ENCODE peak calls at places on chromosome 5, in five cellular contexts. One of them, this sample, is unnamed.

GRCh38 chr5:74978347-74978746 is 74.0 kb downstream of the GCNT4 start:
- DNase-seq in GM20000: no peak
- DNase-seq in ovary: no peak
- DNase-seq in fibroblast of lung: no peak
- DNase-seq in brain microvascular endothelial cell: no peak
- DNase-seq in this sample: no peak

GRCh38 chr5:122759740-122760139 is 15.1 kb upstream of the SNX2 start:
- DNase-seq in fibroblast of lung: no peak
- DNase-seq in brain microvascular endothelial cell: no peak
- DNase-seq in GM20000: no peak
- DNase-seq in ovary: no peak
- DNase-seq in this sample: no peak

GRCh38 chr5:88732181-88732633 is 150.8 kb downstream of the MEF2C start:
- DNase-seq in ovary: peak; percentile 38
- DNase-seq in GM20000: peak; percentile 33
- DNase-seq in fibroblast of lung: peak; percentile 86
- DNase-seq in brain microvascular endothelial cell: peak; percentile 91
- DNase-seq in this sample: peak; percentile 17

GRCh38 chr5:158406884-158407790 is 548.2 kb upstream of the CLINT1 start:
- DNase-seq in brain microvascular endothelial cell: no peak
- DNase-seq in GM20000: no peak
- DNase-seq in fibroblast of lung: peak; percentile 81
- DNase-seq in ovary: no peak
- DNase-seq in this sample: no peak

GRCh38 chr5:126877011-126877410 is 100.1 kb downstream of the LMNB1 start:
- DNase-seq in ovary: no peak
- DNase-seq in fibroblast of lung: no peak
- DNase-seq in brain microvascular endothelial cell: no peak
- DNase-seq in GM20000: no peak
- DNase-seq in this sample: no peak

GRCh38 chr5:10668697-10669096 is 92.3 kb downstream of the DAP start:
- DNase-seq in ovary: no peak
- DNase-seq in brain microvascular endothelial cell: no peak
- DNase-seq in GM20000: no peak
- DNase-seq in fibroblast of lung: peak; percentile 51
- DNase-seq in this sample: no peak

GRCh38 chr5:27172708-27173107 is 134.3 kb upstream of the CDH9 start:
- DNase-seq in ovary: no peak
- DNase-seq in GM20000: no peak
- DNase-seq in brain microvascular endothelial cell: no peak
- DNase-seq in fibroblast of lung: no peak
- DNase-seq in this sample: no peak

GRCh38 chr5:133924221-133924920 is 44.1 kb downstream of the C5orf15 start:
- DNase-seq in GM20000: no peak
- DNase-seq in brain microvascular endothelial cell: no peak
- DNase-seq in fibroblast of lung: no peak
- DNase-seq in ovary: no peak
- DNase-seq in this sample: no peak

GRCh38 chr5:147403659-147404640 is 105.9 kb downstream of the DPYSL3 start:
- DNase-seq in brain microvascular endothelial cell: peak; percentile 98
- DNase-seq in fibroblast of lung: peak; percentile 100
- DNase-seq in ovary: peak; percentile 65
- DNase-seq in GM20000: peak; percentile 31
- DNase-seq in this sample: no peak

GRCh38 chr5:72292411-72292810 is 27.6 kb downstream of the MRPS27 start:
- DNase-seq in ovary: no peak
- DNase-seq in GM20000: no peak
- DNase-seq in fibroblast of lung: no peak
- DNase-seq in brain microvascular endothelial cell: no peak
- DNase-seq in this sample: no peak

GRCh38 chr5:135565691-135566421 is 12.9 kb downstream of the CXCL14 start:
- DNase-seq in ovary: peak; percentile 52
- DNase-seq in fibroblast of lung: peak; percentile 32
- DNase-seq in brain microvascular endothelial cell: peak; percentile 57
- DNase-seq in GM20000: peak; percentile 73
- DNase-seq in this sample: peak; percentile 83

GRCh38 chr5:159018855-159019254 is 80.9 kb downstream of the EBF1 start:
- DNase-seq in fibroblast of lung: no peak
- DNase-seq in ovary: no peak
- DNase-seq in GM20000: no peak
- DNase-seq in brain microvascular endothelial cell: no peak
- DNase-seq in this sample: no peak

GRCh38 chr5:83077662-83078261 is 415 bp downstream of the XRCC4 start:
- DNase-seq in GM20000: no peak
- DNase-seq in ovary: no peak
- DNase-seq in brain microvascular endothelial cell: peak; percentile 11
- DNase-seq in fibroblast of lung: peak; percentile 47
- DNase-seq in this sample: peak; percentile 27

GRCh38 chr5:142479150-142479549 is 154.3 kb upstream of the SPRY4 start:
- DNase-seq in ovary: no peak
- DNase-seq in GM20000: no peak
- DNase-seq in fibroblast of lung: no peak
- DNase-seq in brain microvascular endothelial cell: no peak
- DNase-seq in this sample: no peak

GRCh38 chr5:131974956-131975726 is 29.7 kb upstream of the MEIKIN start:
- DNase-seq in brain microvascular endothelial cell: no peak
- DNase-seq in ovary: peak; percentile 13
- DNase-seq in fibroblast of lung: no peak
- DNase-seq in GM20000: no peak
- DNase-seq in this sample: peak; percentile 29

GRCh38 chr5:54186108-54186507 is 124.3 kb downstream of the ARL15 start:
- DNase-seq in fibroblast of lung: no peak
- DNase-seq in brain microvascular endothelial cell: no peak
- DNase-seq in GM20000: no peak
- DNase-seq in ovary: no peak
- DNase-seq in this sample: no peak

GRCh38 chr5:65811004-65811403 is 89.0 kb downstream of the NLN start:
- DNase-seq in GM20000: no peak
- DNase-seq in brain microvascular endothelial cell: peak; percentile 67
- DNase-seq in ovary: no peak
- DNase-seq in fibroblast of lung: peak; percentile 84
- DNase-seq in this sample: no peak

GRCh38 chr5:151628112-151628823 is 37.1 kb upstream of the FAT2 start:
- DNase-seq in ovary: no peak
- DNase-seq in brain microvascular endothelial cell: no peak
- DNase-seq in fibroblast of lung: peak; percentile 37
- DNase-seq in GM20000: no peak
- DNase-seq in this sample: no peak

GRCh38 chr5:143533978-143534763 is 130.7 kb upstream of the NR3C1 start:
- DNase-seq in ovary: no peak
- DNase-seq in brain microvascular endothelial cell: no peak
- DNase-seq in fibroblast of lung: no peak
- DNase-seq in GM20000: no peak
- DNase-seq in this sample: no peak

GRCh38 chr5:17343675-17344074 is 126.2 kb downstream of the BASP1 start:
- DNase-seq in brain microvascular endothelial cell: peak; percentile 89
- DNase-seq in GM20000: peak; percentile 61
- DNase-seq in ovary: no peak
- DNase-seq in fibroblast of lung: peak; percentile 87
- DNase-seq in this sample: no peak

GRCh38 chr5:64665243-64665642 is 25.1 kb upstream of the SHISAL2B start:
- DNase-seq in GM20000: no peak
- DNase-seq in brain microvascular endothelial cell: no peak
- DNase-seq in fibroblast of lung: no peak
- DNase-seq in ovary: no peak
- DNase-seq in this sample: no peak

GRCh38 chr5:116231288-116231687 is 146.5 kb downstream of the COMMD10 start:
- DNase-seq in fibroblast of lung: no peak
- DNase-seq in ovary: no peak
- DNase-seq in brain microvascular endothelial cell: no peak
- DNase-seq in GM20000: no peak
- DNase-seq in this sample: no peak

GRCh38 chr5:73115399-73116051 is 4.8 kb upstream of the TMEM171 start:
- DNase-seq in fibroblast of lung: peak; percentile 97
- DNase-seq in ovary: no peak
- DNase-seq in GM20000: no peak
- DNase-seq in brain microvascular endothelial cell: peak; percentile 93
- DNase-seq in this sample: no peak

GRCh38 chr5:143964919-143965318 is 153.0 kb downstream of the HMHB1 start:
- DNase-seq in GM20000: no peak
- DNase-seq in fibroblast of lung: peak; percentile 7
- DNase-seq in brain microvascular endothelial cell: no peak
- DNase-seq in ovary: no peak
- DNase-seq in this sample: no peak

GRCh38 chr5:96934291-96934694 is 1.6 kb upstream of the LNPEP start:
- DNase-seq in brain microvascular endothelial cell: no peak
- DNase-seq in GM20000: no peak
- DNase-seq in fibroblast of lung: peak; percentile 63
- DNase-seq in ovary: no peak
- DNase-seq in this sample: peak; percentile 31

GRCh38 chr5:102958481-102959011 is 161.4 kb downstream of the GIN1 start:
- DNase-seq in brain microvascular endothelial cell: peak; percentile 46
- DNase-seq in GM20000: no peak
- DNase-seq in fibroblast of lung: peak; percentile 65
- DNase-seq in ovary: no peak
- DNase-seq in this sample: no peak

GRCh38 chr5:95471922-95472321 is 80.8 kb downstream of the FAM81B start:
- DNase-seq in GM20000: no peak
- DNase-seq in ovary: no peak
- DNase-seq in brain microvascular endothelial cell: peak; percentile 55
- DNase-seq in fibroblast of lung: peak; percentile 72
- DNase-seq in this sample: no peak

GRCh38 chr5:168359820-168360460 is 68.5 kb downstream of the WWC1 start:
- DNase-seq in brain microvascular endothelial cell: no peak
- DNase-seq in fibroblast of lung: no peak
- DNase-seq in ovary: no peak
- DNase-seq in GM20000: no peak
- DNase-seq in this sample: no peak

GRCh38 chr5:157069949-157070348 is 11.0 kb upstream of the HAVCR1 start:
- DNase-seq in GM20000: no peak
- DNase-seq in brain microvascular endothelial cell: no peak
- DNase-seq in fibroblast of lung: no peak
- DNase-seq in ovary: no peak
- DNase-seq in this sample: no peak
- TF ChIP-seq CTCF in GM20000: no peak
- TF ChIP-seq CTCF in brain microvascular endothelial cell: no peak
- TF ChIP-seq CTCF in fibroblast of lung: no peak
- TF ChIP-seq CTCF in ovary: no peak
- TF ChIP-seq CTCF in this sample: no peak

GRCh38 chr5:37211661-37212060 is 37.5 kb downstream of the CPLANE1 start:
- DNase-seq in ovary: no peak
- DNase-seq in GM20000: no peak
- DNase-seq in fibroblast of lung: peak; percentile 52
- DNase-seq in brain microvascular endothelial cell: no peak
- DNase-seq in this sample: no peak

GRCh38 chr5:37208883-37209808 is 40.0 kb downstream of the CPLANE1 start:
- DNase-seq in GM20000: peak; percentile 45
- DNase-seq in fibroblast of lung: peak; percentile 29
- DNase-seq in brain microvascular endothelial cell: no peak
- DNase-seq in ovary: peak; percentile 41
- DNase-seq in this sample: peak; percentile 12

GRCh38 chr5:37214550-37214949 is 34.6 kb downstream of the CPLANE1 start:
- DNase-seq in fibroblast of lung: no peak
- DNase-seq in GM20000: no peak
- DNase-seq in brain microvascular endothelial cell: no peak
- DNase-seq in ovary: no peak
- DNase-seq in this sample: no peak

GRCh38 chr5:37207802-37208201 is 41.4 kb downstream of the CPLANE1 start:
- DNase-seq in fibroblast of lung: no peak
- DNase-seq in ovary: no peak
- DNase-seq in brain microvascular endothelial cell: no peak
- DNase-seq in GM20000: no peak
- DNase-seq in this sample: no peak

DNA sequence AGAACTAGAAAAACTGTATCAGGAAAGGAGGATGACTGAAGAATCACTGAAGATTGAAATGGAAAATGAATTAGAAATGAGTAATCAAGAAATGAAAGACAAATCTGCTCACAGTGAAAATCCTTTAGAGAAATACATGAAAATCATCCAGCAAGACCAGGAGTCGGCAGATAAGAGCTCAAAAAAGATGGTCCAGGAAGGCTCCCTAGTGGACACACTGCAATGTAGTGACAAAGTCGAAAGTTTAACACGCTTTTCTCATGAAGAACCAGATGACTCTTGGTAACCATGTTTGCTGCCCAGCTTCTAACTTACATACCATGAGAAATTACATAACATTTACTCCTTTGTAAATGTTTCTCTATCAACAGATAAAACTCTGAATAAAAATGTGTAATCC is 37.1 kb downstream of the CPLANE1 start:
- DNase-seq in ovary: no peak
- DNase-seq in fibroblast of lung: no peak
- DNase-seq in brain microvascular endothelial cell: no peak
- DNase-seq in GM20000: no peak
- DNase-seq in this sample: no peak
- TF ChIP-seq CTCF in ovary: no peak
- TF ChIP-seq CTCF in fibroblast of lung: no peak
- TF ChIP-seq CTCF in brain microvascular endothelial cell: no peak
- TF ChIP-seq CTCF in GM20000: no peak
- TF ChIP-seq CTCF in this sample: peak; percentile 16

GRCh38 chr5:178069909-178070308 is 43.4 kb upstream of the N4BP3 start:
- DNase-seq in fibroblast of lung: no peak
- DNase-seq in GM20000: no peak
- DNase-seq in ovary: peak; percentile 42
- DNase-seq in brain microvascular endothelial cell: peak; percentile 25
- DNase-seq in this sample: peak; percentile 76
- TF ChIP-seq CTCF in fibroblast of lung: no peak
- TF ChIP-seq CTCF in GM20000: peak; percentile 6
- TF ChIP-seq CTCF in ovary: no peak
- TF ChIP-seq CTCF in brain microvascular endothelial cell: peak; percentile 52
- TF ChIP-seq CTCF in this sample: peak; percentile 47

DNA sequence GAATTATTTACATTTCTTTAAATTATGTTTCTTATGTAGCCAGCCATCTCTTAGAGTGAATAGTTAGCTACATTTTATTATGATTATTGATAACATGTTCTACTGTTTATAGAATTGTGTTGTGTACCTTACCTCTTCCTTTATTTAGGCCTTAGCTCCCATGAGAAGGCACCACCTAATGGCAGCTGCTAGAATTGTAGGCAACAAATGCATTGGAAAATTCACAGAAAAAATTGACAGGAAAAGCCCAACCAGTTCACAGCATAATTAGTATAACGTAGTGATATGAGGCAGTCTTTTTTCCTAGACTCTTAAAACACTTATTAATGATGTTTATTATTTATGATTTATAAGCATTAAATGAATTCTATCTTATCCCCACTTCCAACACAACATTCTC is 175.8 kb downstream of the WDR70 start:
- DNase-seq in GM20000: peak; percentile 16
- DNase-seq in brain microvascular endothelial cell: no peak
- DNase-seq in ovary: no peak
- DNase-seq in fibroblast of lung: no peak
- DNase-seq in this sample: peak; percentile 7
- TF ChIP-seq CTCF in GM20000: peak; percentile 18
- TF ChIP-seq CTCF in brain microvascular endothelial cell: peak; percentile 54
- TF ChIP-seq CTCF in ovary: no peak
- TF ChIP-seq CTCF in fibroblast of lung: no peak
- TF ChIP-seq CTCF in this sample: peak; percentile 18

DNA sequence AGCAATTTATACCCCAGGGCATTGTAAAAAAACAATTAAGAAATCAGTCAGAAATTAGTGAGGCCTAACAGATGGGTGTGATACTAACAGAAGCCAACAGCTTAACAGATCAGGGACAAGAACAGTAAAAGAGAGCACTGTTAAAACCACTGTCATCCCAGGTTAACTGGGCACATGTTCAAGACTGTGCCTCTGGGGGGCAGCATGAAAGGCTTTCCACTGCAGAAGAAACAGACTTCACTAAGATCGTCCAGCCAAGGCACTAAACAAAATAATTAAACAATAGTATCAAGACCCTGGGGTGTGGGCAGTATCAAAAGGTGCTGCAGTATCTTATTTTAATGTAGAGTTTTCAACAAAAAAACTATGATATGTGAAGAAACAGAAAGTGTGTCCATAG is 43.5 kb downstream of the FBN2 start:
- DNase-seq in fibroblast of lung: no peak
- DNase-seq in GM20000: no peak
- DNase-seq in brain microvascular endothelial cell: no peak
- DNase-seq in ovary: no peak
- DNase-seq in this sample: no peak
- TF ChIP-seq CTCF in fibroblast of lung: no peak
- TF ChIP-seq CTCF in GM20000: no peak
- TF ChIP-seq CTCF in brain microvascular endothelial cell: peak; percentile 61
- TF ChIP-seq CTCF in ovary: no peak
- TF ChIP-seq CTCF in this sample: no peak